ENCODE peak calls at places on chromosome 14, in eight cellular contexts. One of them, this sample, is unnamed. For H3K4me1, the result is how much of the 10 kb centered on the place peaks cover.

GRCh38 chr14:101193845-101194355 is 290.4 kb upstream of the RTL1 start:
- DNase-seq in ovary: no peak
- DNase-seq in neural progenitor cell: no peak
- DNase-seq in thyroid gland: no peak
- DNase-seq in testis: no peak
- DNase-seq in HCT116: no peak
- DNase-seq in RWPE2: no peak
- DNase-seq in pancreas: no peak
- DNase-seq in this sample: no peak

GRCh38 chr14:75184447-75184846 is 8.0 kb upstream of the TMED10 start:
- DNase-seq in ovary: no peak
- DNase-seq in neural progenitor cell: no peak
- DNase-seq in thyroid gland: no peak
- DNase-seq in testis: no peak
- DNase-seq in HCT116: no peak
- DNase-seq in RWPE2: no peak
- DNase-seq in pancreas: no peak
- DNase-seq in this sample: no peak

GRCh38 chr14:20400965-20401593 is 12.2 kb downstream of the TEP1 start:
- DNase-seq in ovary: no peak
- DNase-seq in neural progenitor cell: no peak
- DNase-seq in thyroid gland: no peak
- DNase-seq in testis: no peak
- DNase-seq in HCT116: peak
- DNase-seq in RWPE2: no peak
- DNase-seq in pancreas: no peak
- DNase-seq in this sample: no peak

GRCh38 chr14:88542857-88543795 is 11.7 kb downstream of the PTPN21 start:
- DNase-seq in ovary: no peak
- DNase-seq in neural progenitor cell: no peak
- DNase-seq in thyroid gland: no peak
- DNase-seq in testis: no peak
- DNase-seq in HCT116: no peak
- DNase-seq in RWPE2: no peak
- DNase-seq in pancreas: no peak
- DNase-seq in this sample: no peak

GRCh38 chr14:97624985-97625384 is 827.8 kb downstream of the VRK1 start:
- DNase-seq in ovary: no peak
- DNase-seq in neural progenitor cell: no peak
- DNase-seq in thyroid gland: no peak
- DNase-seq in testis: no peak
- DNase-seq in HCT116: no peak
- DNase-seq in RWPE2: no peak
- DNase-seq in pancreas: no peak
- DNase-seq in this sample: no peak

GRCh38 chr14:74364271-74364880 is 16.1 kb downstream of the VRTN start:
- DNase-seq in ovary: no peak
- DNase-seq in neural progenitor cell: no peak
- DNase-seq in thyroid gland: no peak
- DNase-seq in testis: no peak
- DNase-seq in HCT116: no peak
- DNase-seq in RWPE2: peak
- DNase-seq in pancreas: no peak
- DNase-seq in this sample: no peak

GRCh38 chr14:81868172-81868571 is 334.5 kb upstream of the SEL1L start:
- DNase-seq in ovary: no peak
- DNase-seq in neural progenitor cell: no peak
- DNase-seq in thyroid gland: no peak
- DNase-seq in testis: no peak
- DNase-seq in HCT116: no peak
- DNase-seq in RWPE2: no peak
- DNase-seq in pancreas: no peak
- DNase-seq in this sample: no peak

GRCh38 chr14:71720978-71721624 is 211.1 kb upstream of the RGS6 start:
- DNase-seq in ovary: no peak
- DNase-seq in neural progenitor cell: peak
- DNase-seq in thyroid gland: peak
- DNase-seq in testis: peak
- DNase-seq in HCT116: peak
- DNase-seq in RWPE2: no peak
- DNase-seq in pancreas: no peak
- DNase-seq in this sample: peak

GRCh38 chr14:74584966-74585365 is 27.1 kb downstream of the LTBP2 start:
- DNase-seq in ovary: no peak
- DNase-seq in neural progenitor cell: no peak
- DNase-seq in thyroid gland: no peak
- DNase-seq in testis: no peak
- DNase-seq in HCT116: no peak
- DNase-seq in RWPE2: no peak
- DNase-seq in pancreas: no peak
- DNase-seq in this sample: no peak

GRCh38 chr14:101957406-101958234 is 6.8 kb upstream of the DYNC1H1 start:
- DNase-seq in ovary: no peak
- DNase-seq in neural progenitor cell: no peak
- DNase-seq in thyroid gland: no peak
- DNase-seq in testis: no peak
- DNase-seq in HCT116: no peak
- DNase-seq in RWPE2: no peak
- DNase-seq in pancreas: no peak
- DNase-seq in this sample: no peak

GRCh38 chr14:31206536-31207286 is 882 bp downstream of the HECTD1 start:
- DNase-seq in ovary: peak
- DNase-seq in neural progenitor cell: peak
- DNase-seq in thyroid gland: peak
- DNase-seq in testis: peak
- DNase-seq in HCT116: no peak
- DNase-seq in RWPE2: peak
- DNase-seq in pancreas: peak
- DNase-seq in this sample: peak

GRCh38 chr14:91367173-91368171 is 50.1 kb downstream of the CCDC88C start:
- DNase-seq in ovary: no peak
- DNase-seq in neural progenitor cell: no peak
- DNase-seq in thyroid gland: no peak
- DNase-seq in testis: no peak
- DNase-seq in HCT116: no peak
- DNase-seq in RWPE2: peak
- DNase-seq in pancreas: no peak
- DNase-seq in this sample: no peak

GRCh38 chr14:49876563-49877127 is 16.2 kb upstream of the ARF6 start:
- DNase-seq in ovary: no peak
- DNase-seq in neural progenitor cell: no peak
- DNase-seq in thyroid gland: no peak
- DNase-seq in testis: no peak
- DNase-seq in HCT116: no peak
- DNase-seq in RWPE2: no peak
- DNase-seq in pancreas: no peak
- DNase-seq in this sample: no peak

GRCh38 chr14:99612737-99613330 is 8.8 kb upstream of the CCDC85C start:
- DNase-seq in ovary: no peak
- DNase-seq in neural progenitor cell: no peak
- DNase-seq in thyroid gland: no peak
- DNase-seq in testis: no peak
- DNase-seq in HCT116: no peak
- DNase-seq in RWPE2: peak
- DNase-seq in pancreas: peak
- DNase-seq in this sample: no peak

GRCh38 chr14:65403231-65403630 is 9.3 kb upstream of the FUT8 start:
- DNase-seq in ovary: no peak
- DNase-seq in neural progenitor cell: no peak
- DNase-seq in thyroid gland: no peak
- DNase-seq in testis: no peak
- DNase-seq in HCT116: no peak
- DNase-seq in RWPE2: no peak
- DNase-seq in pancreas: no peak
- DNase-seq in this sample: no peak

GRCh38 chr14:70934502-70935134 is 27.4 kb downstream of the PCNX1 start:
- DNase-seq in ovary: no peak
- DNase-seq in neural progenitor cell: no peak
- DNase-seq in thyroid gland: no peak
- DNase-seq in testis: no peak
- DNase-seq in HCT116: no peak
- DNase-seq in RWPE2: no peak
- DNase-seq in pancreas: no peak
- DNase-seq in this sample: peak

GRCh38 chr14:79180656-79181055 is 1010.5 kb downstream of the NRXN3 start:
- DNase-seq in ovary: no peak
- DNase-seq in neural progenitor cell: no peak
- DNase-seq in thyroid gland: no peak
- DNase-seq in testis: no peak
- DNase-seq in HCT116: no peak
- DNase-seq in RWPE2: no peak
- DNase-seq in pancreas: no peak
- DNase-seq in this sample: no peak

DNA sequence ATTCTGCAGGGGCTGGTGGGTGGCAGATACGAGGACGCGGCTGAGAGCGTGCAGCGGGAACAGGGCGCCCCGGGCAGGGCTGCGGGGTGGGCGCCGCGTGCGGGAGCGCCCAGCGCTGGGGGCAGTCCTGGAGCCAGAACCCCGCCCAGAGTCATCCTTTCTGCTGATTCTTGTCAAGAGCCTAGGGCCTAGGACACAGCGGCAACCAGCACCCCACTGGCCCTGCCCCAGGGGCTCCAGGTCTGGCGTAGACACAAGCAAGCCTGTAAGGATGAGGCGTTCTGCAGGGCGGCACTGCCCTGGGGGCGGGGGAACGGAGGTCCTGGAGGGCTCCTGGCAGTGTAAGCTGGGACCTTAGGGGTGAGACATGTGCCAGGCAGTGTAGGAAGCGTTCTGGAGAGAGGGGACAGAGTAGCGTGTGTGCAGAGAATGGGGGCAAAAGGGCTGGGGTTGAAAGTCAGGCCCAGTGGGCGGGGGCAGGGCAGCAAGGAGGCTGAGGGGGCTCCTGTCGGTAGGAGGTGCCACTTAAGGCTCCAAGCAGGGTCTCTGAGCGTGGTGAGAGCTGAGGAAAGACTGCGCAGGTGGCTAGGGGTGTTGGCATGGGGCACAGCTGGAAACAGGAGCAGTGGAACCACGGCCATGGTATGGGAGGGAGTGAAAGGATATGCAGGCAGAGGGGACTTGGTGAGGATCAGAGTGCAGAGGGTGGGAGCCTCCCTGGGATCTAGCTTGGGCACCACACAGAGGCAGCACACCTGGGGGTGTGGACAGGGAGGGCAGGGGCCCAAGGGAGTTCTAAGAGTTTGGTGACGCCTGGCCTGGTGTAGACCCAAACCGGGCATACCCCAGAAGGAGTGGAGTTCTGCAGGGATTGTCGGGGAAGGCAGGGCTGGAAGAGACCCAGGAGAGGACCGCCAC is 859 bp upstream of the AHNAK2 start:
- DNase-seq in ovary: no peak
- DNase-seq in neural progenitor cell: peak
- DNase-seq in thyroid gland: no peak
- DNase-seq in testis: no peak
- DNase-seq in HCT116: no peak
- DNase-seq in RWPE2: peak
- DNase-seq in pancreas: peak
- DNase-seq in this sample: no peak
- H3K4me3 ChIP-seq in ovary: peak
- H3K4me3 ChIP-seq in neural progenitor cell: peak
- H3K4me3 ChIP-seq in thyroid gland: no peak
- H3K4me3 ChIP-seq in testis: peak
- H3K4me3 ChIP-seq in HCT116: no peak
- H3K4me3 ChIP-seq in RWPE2: peak
- H3K4me3 ChIP-seq in pancreas: no peak
- H3K4me3 ChIP-seq in this sample: no peak

GRCh38 chr14:93010543-93011541 is 87.9 kb downstream of the CHGA start:
- DNase-seq in ovary: no peak
- DNase-seq in neural progenitor cell: no peak
- DNase-seq in thyroid gland: peak
- DNase-seq in testis: no peak
- DNase-seq in HCT116: no peak
- DNase-seq in RWPE2: no peak
- DNase-seq in pancreas: no peak
- DNase-seq in this sample: no peak
- H3K4me1 ChIP-seq in ovary: under half
- H3K4me1 ChIP-seq in neural progenitor cell: under half
- H3K4me1 ChIP-seq in thyroid gland: under half
- H3K4me1 ChIP-seq in testis: half or more
- H3K4me1 ChIP-seq in HCT116: under half
- H3K4me1 ChIP-seq in RWPE2: under half
- H3K4me1 ChIP-seq in pancreas: under half
- H3K4me1 ChIP-seq in this sample: half or more

GRCh38 chr14:52907949-52908348 is 42.9 kb downstream of the FERMT2 start:
- DNase-seq in ovary: no peak
- DNase-seq in neural progenitor cell: no peak
- DNase-seq in thyroid gland: no peak
- DNase-seq in testis: no peak
- DNase-seq in HCT116: no peak
- DNase-seq in RWPE2: no peak
- DNase-seq in pancreas: no peak
- DNase-seq in this sample: no peak

GRCh38 chr14:52901357-52901980 is 49.4 kb downstream of the FERMT2 start:
- DNase-seq in ovary: no peak
- DNase-seq in neural progenitor cell: no peak
- DNase-seq in thyroid gland: no peak
- DNase-seq in testis: no peak
- DNase-seq in HCT116: no peak
- DNase-seq in RWPE2: no peak
- DNase-seq in pancreas: no peak
- DNase-seq in this sample: no peak

GRCh38 chr14:52902971-52903385 is 47.9 kb downstream of the FERMT2 start:
- DNase-seq in ovary: no peak
- DNase-seq in neural progenitor cell: no peak
- DNase-seq in thyroid gland: no peak
- DNase-seq in testis: no peak
- DNase-seq in HCT116: no peak
- DNase-seq in RWPE2: no peak
- DNase-seq in pancreas: no peak
- DNase-seq in this sample: no peak

GRCh38 chr14:52910597-52910996 is 40.3 kb downstream of the FERMT2 start:
- DNase-seq in ovary: no peak
- DNase-seq in neural progenitor cell: no peak
- DNase-seq in thyroid gland: no peak
- DNase-seq in testis: no peak
- DNase-seq in HCT116: no peak
- DNase-seq in RWPE2: no peak
- DNase-seq in pancreas: no peak
- DNase-seq in this sample: no peak

GRCh38 chr14:52906141-52906601 is 44.7 kb downstream of the FERMT2 start:
- DNase-seq in ovary: no peak
- DNase-seq in neural progenitor cell: no peak
- DNase-seq in thyroid gland: no peak
- DNase-seq in testis: no peak
- DNase-seq in HCT116: peak
- DNase-seq in RWPE2: no peak
- DNase-seq in pancreas: no peak
- DNase-seq in this sample: no peak
- H3K4me3 ChIP-seq in ovary: no peak
- H3K4me3 ChIP-seq in neural progenitor cell: no peak
- H3K4me3 ChIP-seq in thyroid gland: no peak
- H3K4me3 ChIP-seq in testis: no peak
- H3K4me3 ChIP-seq in HCT116: peak
- H3K4me3 ChIP-seq in RWPE2: no peak
- H3K4me3 ChIP-seq in pancreas: no peak
- H3K4me3 ChIP-seq in this sample: no peak

DNA sequence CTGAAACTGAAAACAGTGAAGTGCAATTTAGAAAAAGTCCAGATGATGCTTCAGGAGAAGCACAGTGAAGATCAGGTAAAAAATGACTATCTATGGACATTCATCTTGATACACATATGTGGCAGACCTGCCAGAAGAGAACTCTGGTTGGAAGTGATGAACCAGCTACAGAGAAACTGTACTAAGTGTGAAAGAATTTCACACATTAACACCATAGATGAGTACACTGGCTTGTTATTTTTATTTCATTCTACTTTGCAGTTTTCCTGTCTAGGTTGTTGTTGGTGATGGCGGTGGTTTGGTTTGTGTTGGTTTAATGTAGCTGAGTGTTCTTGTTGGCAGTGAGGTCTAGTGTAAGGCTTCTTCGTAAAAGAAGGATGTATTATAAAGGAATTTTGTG is 174.6 kb downstream of the ESR2 start:
- DNase-seq in ovary: no peak
- DNase-seq in neural progenitor cell: no peak
- DNase-seq in thyroid gland: no peak
- DNase-seq in testis: no peak
- DNase-seq in HCT116: no peak
- DNase-seq in RWPE2: no peak
- DNase-seq in pancreas: no peak
- DNase-seq in this sample: no peak
- H3K4me1 ChIP-seq in ovary: under half
- H3K4me1 ChIP-seq in neural progenitor cell: under half
- H3K4me1 ChIP-seq in thyroid gland: under half
- H3K4me1 ChIP-seq in testis: under half
- H3K4me1 ChIP-seq in HCT116: under half
- H3K4me1 ChIP-seq in RWPE2: under half
- H3K4me1 ChIP-seq in pancreas: under half
- H3K4me1 ChIP-seq in this sample: under half

This sample was measured in SJCRH30.